ENCODE peak calls at places on chromosome 19, in ten cellular contexts. D is PC-9, V is glutamatergic neuron, B is HFFc6, Y is AG04449, X is psoas muscle, E is fibroblast of the aortic adventitia, P is tibial artery, C is heart left ventricle, N is uterus. Q is an unnamed sample.

GRCh38 chr19:39410620-39411005 is 1.9 kb upstream of the PLEKHG2 start:
- DNase-seq in D (peak), V (no peak), B (no peak), Y (no peak), X (no peak), E (no peak), P (no peak), C (no peak), N (peak), Q (no peak)

GRCh38 chr19:29084266-29084665 is 128.7 kb downstream of the UQCRFS1 start:
- DNase-seq in D (no peak), V (peak), B (peak), Y (no peak), X (no peak), E (peak), P (no peak), C (no peak), N (no peak), Q (no peak)

GRCh38 chr19:18278521-18279265 is 2.7 kb downstream of the JUND start:
- DNase-seq in D (peak), V (no peak), B (peak), Y (no peak), X (no peak), E (peak), P (no peak), C (no peak), N (no peak), Q (no peak)

GRCh38 chr19:50909240-50910070 is 1.7 kb downstream of the KLK4 start:
- DNase-seq in D (peak), V (peak), B (no peak), Y (no peak), X (no peak), E (no peak), P (no peak), C (no peak), N (peak), Q (peak)

GRCh38 chr19:9406798-9407352 is 28.5 kb downstream of the ZNF266 start:
- DNase-seq in D (peak), V (no peak), B (peak), Y (peak), X (peak), E (peak), P (peak), C (peak), N (peak), Q (peak)

GRCh38 chr19:43524922-43525835 is 1.8 kb downstream of the ETHE1 start:
- DNase-seq in D (peak), V (no peak), B (no peak), Y (no peak), X (no peak), E (peak), P (peak), C (peak), N (peak), Q (peak)

GRCh38 chr19:18772620-18773587 is 18.2 kb downstream of the COMP start:
- DNase-seq in D (no peak), V (no peak), B (no peak), Y (no peak), X (peak), E (no peak), P (no peak), C (no peak), N (no peak), Q (no peak)

GRCh38 chr19:28929026-28929425 is 283.9 kb downstream of the UQCRFS1 start:
- DNase-seq in D (no peak), V (no peak), B (peak), Y (no peak), X (no peak), E (no peak), P (no peak), C (no peak), N (no peak), Q (no peak)

GRCh38 chr19:40320558-40320935 is 27.6 kb downstream of the C19orf47 start:
- DNase-seq in D (no peak), V (no peak), B (no peak), Y (no peak), X (no peak), E (no peak), P (no peak), C (no peak), N (no peak), Q (no peak)

GRCh38 chr19:43489310-43489709 is 15.2 kb downstream of the PHLDB3 start:
- DNase-seq in D (no peak), V (no peak), B (no peak), Y (no peak), X (no peak), E (no peak), P (no peak), C (no peak), N (no peak), Q (peak)

GRCh38 chr19:4914736-4915501 is 5.6 kb downstream of the UHRF1 start:
- DNase-seq in D (peak), V (no peak), B (peak), Y (no peak), X (no peak), E (peak), P (no peak), C (no peak), N (no peak), Q (peak)

GRCh38 chr19:2455481-2456300 is 1.1 kb downstream of the LMNB2 start:
- DNase-seq in D (no peak), V (no peak), B (no peak), Y (no peak), X (no peak), E (no peak), P (no peak), C (no peak), N (no peak), Q (peak)

GRCh38 chr19:7292950-7293794 is 1.0 kb downstream of the INSR start:
- DNase-seq in D (no peak), V (peak), B (no peak), Y (no peak), X (peak), E (no peak), P (peak), C (peak), N (peak), Q (peak)

GRCh38 chr19:17385878-17386611 is 8.0 kb downstream of the CCDC194 start:
- DNase-seq in D (no peak), V (peak), B (no peak), Y (no peak), X (peak), E (peak), P (peak), C (peak), N (peak), Q (peak)

GRCh38 chr19:11538232-11539036 is at the start of gene CNN1:
- DNase-seq in D (no peak), V (peak), B (no peak), Y (no peak), X (peak), E (peak), P (peak), C (peak), N (peak), Q (no peak)

GRCh38 chr19:28523619-28524018 is 689.3 kb downstream of the UQCRFS1 start:
- DNase-seq in D (no peak), V (no peak), B (no peak), Y (no peak), X (no peak), E (no peak), P (no peak), C (no peak), N (no peak), Q (no peak)

GRCh38 chr19:56066152-56067023 is 54.7 kb downstream of the ZNF787 start:
- DNase-seq in D (peak), V (peak), B (no peak), Y (no peak), X (peak), E (peak), P (peak), C (peak), N (peak), Q (peak)

GRCh38 chr19:1935484-1936208 is 5.3 kb upstream of the CSNK1G2 start:
- DNase-seq in D (peak), V (no peak), B (peak), Y (no peak), X (peak), E (peak), P (no peak), C (peak), N (no peak), Q (no peak)

GRCh38 chr19:48353682-48354081 is 10.1 kb downstream of the TMEM143 start:
- DNase-seq in D (no peak), V (no peak), B (no peak), Y (no peak), X (no peak), E (no peak), P (no peak), C (no peak), N (no peak), Q (no peak)

GRCh38 chr19:7850429-7850819 is 20.4 kb downstream of the EVI5L start:
- DNase-seq in D (no peak), V (peak), B (no peak), Y (no peak), X (no peak), E (no peak), P (no peak), C (peak), N (no peak), Q (no peak)

GRCh38 chr19:38629568-38629967 is 10.6 kb downstream of the EIF3K start:
- DNase-seq in D (no peak), V (no peak), B (no peak), Y (no peak), X (no peak), E (no peak), P (no peak), C (no peak), N (no peak), Q (no peak)

GRCh38 chr19:4172861-4173473 is 9.4 kb downstream of the SIRT6 start:
- DNase-seq in D (no peak), V (peak), B (no peak), Y (no peak), X (peak), E (peak), P (peak), C (peak), N (no peak), Q (peak)

GRCh38 chr19:44948763-44949374 is 3.0 kb downstream of the APOC2 start:
- DNase-seq in D (no peak), V (no peak), B (no peak), Y (no peak), X (no peak), E (no peak), P (no peak), C (no peak), N (no peak), Q (no peak)

GRCh38 chr19:45716314-45717130 is 14.2 kb downstream of the FBXO46 start:
- DNase-seq in D (peak), V (no peak), B (no peak), Y (no peak), X (no peak), E (peak), P (no peak), C (no peak), N (no peak), Q (no peak)

GRCh38 chr19:44282846-44283245 is 22.0 kb downstream of the ZNF235 start:
- DNase-seq in D (peak), V (no peak), B (peak), Y (no peak), X (no peak), E (peak), P (no peak), C (no peak), N (no peak), Q (no peak)

GRCh38 chr19:11435833-11436313 is 438 bp downstream of the PRKCSH start:
- DNase-seq in D (no peak), V (peak), B (peak), Y (no peak), X (no peak), E (no peak), P (no peak), C (no peak), N (no peak), Q (no peak)

GRCh38 chr19:57111329-57111644 is 8.5 kb upstream of the USP29 start:
- DNase-seq in D (no peak), V (no peak), B (no peak), Y (no peak), X (no peak), E (no peak), P (no peak), C (no peak), N (no peak), Q (no peak)

GRCh38 chr19:55255618-55256423 is 3.0 kb downstream of the PPP6R1 start:
- DNase-seq in D (peak), V (no peak), B (peak), Y (no peak), X (peak), E (peak), P (no peak), C (no peak), N (no peak), Q (no peak)

GRCh38 chr19:46901701-46902401 is 41.1 kb downstream of the ARHGAP35 start:
- DNase-seq in D (peak), V (no peak), B (no peak), Y (no peak), X (no peak), E (peak), P (no peak), C (no peak), N (no peak), Q (no peak)

GRCh38 chr19:47275866-47276461 is 1.3 kb downstream of the INAFM1 start:
- DNase-seq in D (no peak), V (peak), B (peak), Y (no peak), X (peak), E (peak), P (peak), C (peak), N (peak), Q (no peak)

GRCh38 chr19:50415661-50416033 is 3.1 kb upstream of the SPIB start:
- DNase-seq in D (no peak), V (no peak), B (no peak), Y (no peak), X (no peak), E (no peak), P (no peak), C (no peak), N (no peak), Q (peak)

GRCh38 chr19:2550431-2551171 is 74.7 kb downstream of the GADD45B start:
- DNase-seq in D (no peak), V (peak), B (no peak), Y (no peak), X (peak), E (no peak), P (no peak), C (peak), N (no peak), Q (no peak)

GRCh38 chr19:1855828-1856255 is 7.5 kb downstream of the KLF16 start:
- DNase-seq in D (no peak), V (no peak), B (no peak), Y (no peak), X (no peak), E (peak), P (no peak), C (peak), N (no peak), Q (no peak)

GRCh38 chr19:38850976-38851621 is 1.3 kb upstream of the HNRNPL start:
- DNase-seq in D (no peak), V (peak), B (no peak), Y (no peak), X (peak), E (no peak), P (no peak), C (peak), N (peak), Q (no peak)

GRCh38 chr19:5691930-5692784 is 2.1 kb downstream of the RPL36 start:
- DNase-seq in D (no peak), V (no peak), B (no peak), Y (no peak), X (no peak), E (peak), P (no peak), C (no peak), N (no peak), Q (no peak)

GRCh38 chr19:34576292-34576691 is 94.7 kb downstream of the WTIP start:
- DNase-seq in D (no peak), V (no peak), B (no peak), Y (no peak), X (no peak), E (no peak), P (no peak), C (no peak), N (no peak), Q (no peak)

GRCh38 chr19:43776285-43776684 is 4.5 kb downstream of the KCNN4 start:
- DNase-seq in D (no peak), V (no peak), B (no peak), Y (no peak), X (peak), E (no peak), P (no peak), C (no peak), N (no peak), Q (peak)

GRCh38 chr19:23762884-23763711 is 4.4 kb upstream of the ZNF681 start:
- DNase-seq in D (peak), V (peak), B (no peak), Y (no peak), X (peak), E (peak), P (peak), C (peak), N (peak), Q (peak)

GRCh38 chr19:46330319-46330918 is 16.5 kb upstream of the PPP5C start:
- DNase-seq in D (no peak), V (no peak), B (no peak), Y (no peak), X (no peak), E (no peak), P (no peak), C (no peak), N (no peak), Q (no peak)

DNA sequence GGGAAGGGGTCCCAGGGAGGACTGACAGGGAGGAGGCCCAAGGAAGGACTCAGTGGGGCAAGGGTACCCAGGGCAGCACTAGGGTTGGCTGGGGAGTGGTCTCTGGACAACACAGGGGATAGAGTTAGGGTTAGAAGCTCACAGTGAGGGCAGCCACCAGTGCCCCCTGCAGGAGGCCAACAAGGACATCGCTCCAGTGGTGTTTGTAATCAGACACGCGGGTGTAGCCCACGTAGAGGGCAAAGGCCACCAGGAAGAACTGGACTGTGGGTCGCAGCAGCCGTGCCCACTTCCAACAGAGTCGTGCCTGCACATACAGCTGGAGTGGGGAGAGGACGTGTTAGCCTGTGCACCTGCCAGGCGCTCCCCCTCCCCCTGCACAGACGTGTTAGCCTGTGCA is 9.2 kb downstream of the PLPP2 start:
- DNase-seq in D (no peak), V (no peak), B (no peak), Y (no peak), X (peak), E (no peak), P (no peak), C (no peak), N (no peak), Q (no peak)
- TF ChIP-seq CTCF in D (no peak), V (no peak), B (peak), Y (no peak), X (no peak), E (no peak), P (no peak), C (no peak), N (no peak), Q (no peak)

GRCh38 chr19:32459199-32459865 is 53.8 kb downstream of the DPY19L3 start:
- DNase-seq in D (no peak), V (no peak), B (no peak), Y (no peak), X (no peak), E (no peak), P (no peak), C (no peak), N (no peak), Q (no peak)

GRCh38 chr19:32469796-32470195 is 64.2 kb downstream of the DPY19L3 start:
- DNase-seq in D (no peak), V (peak), B (peak), Y (no peak), X (no peak), E (no peak), P (no peak), C (no peak), N (no peak), Q (no peak)

GRCh38 chr19:32460476-32460875 is 54.9 kb downstream of the DPY19L3 start:
- DNase-seq in D (no peak), V (no peak), B (no peak), Y (no peak), X (no peak), E (no peak), P (no peak), C (no peak), N (no peak), Q (no peak)

GRCh38 chr19:32465176-32465575 is 59.6 kb downstream of the DPY19L3 start:
- DNase-seq in D (no peak), V (no peak), B (no peak), Y (no peak), X (no peak), E (no peak), P (no peak), C (no peak), N (no peak), Q (no peak)

GRCh38 chr19:32464279-32464678 is 58.7 kb downstream of the DPY19L3 start:
- DNase-seq in D (no peak), V (no peak), B (peak), Y (no peak), X (no peak), E (peak), P (no peak), C (no peak), N (no peak), Q (no peak)
- TF ChIP-seq CTCF in D (peak), V (peak), B (peak), Y (no peak), X (peak), E (peak), P (no peak), C (no peak), N (no peak), Q (peak)

GRCh38 chr19:12938536-12939291 is at the start of gene CALR:
- DNase-seq in D (peak), V (no peak), B (no peak), Y (no peak), X (peak), E (peak), P (no peak), C (no peak), N (no peak), Q (no peak)
- TF ChIP-seq CTCF in D (peak), V (no peak), B (peak), Y (no peak), X (peak), E (peak), P (peak), C (no peak), N (no peak), Q (no peak)

DNA sequence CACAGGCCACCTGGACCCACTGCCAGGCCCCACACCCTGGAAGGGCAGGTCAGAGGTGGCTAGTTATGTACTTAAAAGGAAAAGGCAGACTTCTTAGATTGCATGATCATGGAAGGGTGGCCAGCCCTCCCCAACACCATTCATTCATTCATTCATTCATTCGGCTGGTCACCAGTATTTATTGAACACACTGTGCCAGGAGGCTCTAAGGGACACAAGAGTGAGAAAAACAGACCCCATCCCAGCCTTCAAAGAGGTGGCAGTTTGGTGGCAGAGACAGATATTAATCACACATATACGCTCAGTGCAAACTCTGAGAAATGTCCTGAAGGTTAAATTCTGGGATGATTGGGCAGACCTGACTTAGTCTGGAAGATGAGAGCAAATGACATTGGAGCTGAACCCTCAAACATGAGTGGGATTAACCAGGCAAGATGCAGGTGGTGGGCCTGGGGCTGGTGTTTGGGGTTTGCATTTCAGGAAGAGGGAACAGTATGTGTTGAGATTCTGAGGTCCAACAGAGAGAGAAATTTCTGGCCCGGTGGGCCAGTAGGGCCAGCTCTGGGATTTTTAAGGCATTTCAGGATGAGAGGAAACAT is 147.5 kb downstream of the ZNF536 start:
- DNase-seq in D (no peak), V (no peak), B (no peak), Y (no peak), X (no peak), E (no peak), P (no peak), C (no peak), N (no peak), Q (no peak)
- TF ChIP-seq CTCF in D (no peak), V (no peak), B (no peak), Y (no peak), X (no peak), E (no peak), P (no peak), C (no peak), N (no peak), Q (no peak)

GRCh38 chr19:41792513-41793413 is 3.6 kb upstream of the CEACAM3 start:
- DNase-seq in D (peak), V (peak), B (peak), Y (no peak), X (peak), E (peak), P (no peak), C (peak), N (no peak), Q (peak)

GRCh38 chr19:41799444-41800000 is 3.1 kb downstream of the CEACAM3 start:
- DNase-seq in D (peak), V (no peak), B (no peak), Y (no peak), X (no peak), E (no peak), P (no peak), C (no peak), N (no peak), Q (no peak)

GRCh38 chr19:41793414-41793727 is 3.0 kb upstream of the CEACAM3 start:
- DNase-seq in D (no peak), V (no peak), B (no peak), Y (no peak), X (no peak), E (no peak), P (no peak), C (no peak), N (no peak), Q (no peak)

GRCh38 chr19:41795031-41795461 is 1.3 kb upstream of the CEACAM3 start:
- DNase-seq in D (no peak), V (peak), B (peak), Y (no peak), X (no peak), E (peak), P (peak), C (peak), N (no peak), Q (no peak)

GRCh38 chr19:41796362-41796761 is at the start of gene CEACAM3:
- DNase-seq in D (no peak), V (no peak), B (no peak), Y (no peak), X (no peak), E (no peak), P (no peak), C (no peak), N (no peak), Q (no peak)
- TF ChIP-seq CTCF in D (no peak), V (no peak), B (no peak), Y (no peak), X (no peak), E (no peak), P (no peak), C (no peak), N (no peak), Q (no peak)

Q was measured in GM20000.